ENCODE peak calls at places on chromosomes 12 and 14, in nine cellular contexts. H is activated naive CD4-positive, alpha-beta T cell treated with Interleukin-2 at 50 U/mL for 16 hours; Z is SK-N-DZ; M is posterior cingulate gyrus; V is iPS DF 19.7; O is NCI-H345; Y is amniotic stem cell; C is AG04450; T is H1. N is an unnamed sample.

GRCh38 chr14:26394114-26394855 is 203.5 kb downstream of the NOVA1 start:
- DNase-seq in H (no peak), Z (peak; percentile 5), M (no peak), V (no peak), O (peak; percentile 92), Y (peak; percentile 33), C (no peak), T (no peak), N (peak; percentile 77)

GRCh38 chr12:48442191-48442828 is 30.0 kb upstream of the ANP32D start:
- DNase-seq in H (no peak), Z (peak; percentile 32), M (no peak), V (no peak), O (no peak), Y (no peak), C (no peak), T (no peak), N (no peak)

GRCh38 chr12:52566847-52567291 is 6.8 kb downstream of the KRT74 start:
- DNase-seq in H (no peak), Z (no peak), M (no peak), V (no peak), O (no peak), Y (no peak), C (no peak), T (no peak), N (no peak)

GRCh38 chr12:115375188-115375991 is 691.4 kb upstream of the TBX3 start:
- DNase-seq in H (no peak), Z (no peak), M (no peak), V (no peak), O (no peak), Y (no peak), C (no peak), T (no peak), N (no peak)

GRCh38 chr14:36604757-36605505 is 22.5 kb upstream of the NKX2-8 start:
- DNase-seq in H (peak; percentile 25), Z (peak; percentile 61), M (peak; percentile 47), V (peak; percentile 63), O (peak; percentile 86), Y (no peak), C (peak; percentile 20), T (no peak), N (peak; percentile 93)

GRCh38 chr12:31772186-31772585 is 43.4 kb upstream of the AMN1 start:
- DNase-seq in H (no peak), Z (no peak), M (no peak), V (no peak), O (no peak), Y (no peak), C (no peak), T (no peak), N (no peak)

GRCh38 chr14:64053694-64054669 is 201.2 kb downstream of the SYNE2 start:
- DNase-seq in H (no peak), Z (no peak), M (no peak), V (no peak), O (no peak), Y (no peak), C (no peak), T (no peak), N (no peak)

GRCh38 chr12:46787496-46788055 is 38.2 kb downstream of the SLC38A4 start:
- DNase-seq in H (no peak), Z (no peak), M (no peak), V (no peak), O (no peak), Y (no peak), C (no peak), T (no peak), N (no peak)

GRCh38 chr12:87796961-87797516 is 232.2 kb downstream of the C12orf50 start:
- DNase-seq in H (no peak), Z (no peak), M (no peak), V (no peak), O (no peak), Y (no peak), C (no peak), T (no peak), N (no peak)

N was measured in NCI-H2029 treated with DMSO at 0.1 percent for 48 hours.